ENCODE peak calls at places on chromosomes 1 and 21, in four cellular contexts. T, I, W and S are unnamed samples.

GRCh38 chr21:21807598-21807903 is 809.3 kb downstream of the NCAM2 start:
- DNase-seq in T (no peak), I (no peak), W (no peak), S (no peak)

GRCh38 chr1:43893020-43893419 is 40.6 kb upstream of the ARTN start:
- DNase-seq in T (no peak), I (peak; percentile 15), W (no peak), S (no peak)

GRCh38 chr1:87826639-87827345 is 498.1 kb downstream of the LMO4 start:
- DNase-seq in T (no peak), I (peak; percentile 70), W (no peak), S (no peak)

GRCh38 chr1:11858968-11859871 is 475 bp upstream of the NPPB start:
- DNase-seq in T (peak; percentile 71), I (no peak), W (peak; percentile 80), S (no peak)

GRCh38 chr1:163745204-163745603 is 423.4 kb downstream of the NUF2 start:
- DNase-seq in T (no peak), I (no peak), W (no peak), S (no peak)

GRCh38 chr1:17168480-17168878 is 36.4 kb upstream of the PADI1 start:
- DNase-seq in T (no peak), I (no peak), W (no peak), S (no peak)

GRCh38 chr1:28115267-28115666 is 26.9 kb upstream of the EYA3 start:
- DNase-seq in T (peak; percentile 17), I (no peak), W (no peak), S (no peak)

GRCh38 chr1:40530735-40531380 is 579 bp upstream of the ZNF684 start:
- DNase-seq in T (no peak), I (no peak), W (no peak), S (no peak)

GRCh38 chr1:187413770-187414169 is 585.0 kb downstream of the PLA2G4A start:
- DNase-seq in T (no peak), I (no peak), W (no peak), S (no peak)

GRCh38 chr21:14617040-14617393 is 70.9 kb upstream of the SAMSN1 start:
- DNase-seq in T (no peak), I (no peak), W (no peak), S (peak; percentile 13)

GRCh38 chr1:247962911-247963588 is 2.0 kb upstream of the OR2AK2 start:
- DNase-seq in T (no peak), I (no peak), W (no peak), S (no peak)

GRCh38 chr1:247966520-247967204 is 1.6 kb downstream of the OR2AK2 start:
- DNase-seq in T (no peak), I (no peak), W (no peak), S (no peak)

GRCh38 chr1:247961796-247962195 is 3.2 kb upstream of the OR2AK2 start:
- DNase-seq in T (no peak), I (no peak), W (no peak), S (no peak)

DNA sequence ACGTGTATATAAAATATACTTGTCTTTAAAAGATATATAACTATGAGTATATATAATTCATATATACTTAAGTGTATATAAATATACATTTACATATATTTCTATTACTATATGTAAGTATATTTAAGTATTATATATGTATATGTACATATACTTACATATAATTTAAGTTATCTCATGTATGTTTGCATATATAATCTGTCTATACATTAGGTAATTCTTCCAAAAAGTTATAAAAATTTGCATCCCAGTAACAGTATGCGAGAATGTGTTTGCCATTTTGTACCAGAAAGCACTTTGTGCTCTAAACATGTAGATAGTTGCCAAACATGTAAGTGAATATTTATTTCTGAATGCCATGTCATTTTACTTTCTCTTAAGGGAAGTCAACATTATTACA is at the start of gene OR2AK2:
- DNase-seq in T (no peak), I (no peak), W (no peak), S (no peak)
- H3K9me3 ChIP-seq in T (no peaks in the 10 kb centered on the region), I (no peaks in the 10 kb centered on the region), W (peaks cover 16% of the 10 kb centered on the region), S (peaks cover 4% of the 10 kb centered on the region)

DNA sequence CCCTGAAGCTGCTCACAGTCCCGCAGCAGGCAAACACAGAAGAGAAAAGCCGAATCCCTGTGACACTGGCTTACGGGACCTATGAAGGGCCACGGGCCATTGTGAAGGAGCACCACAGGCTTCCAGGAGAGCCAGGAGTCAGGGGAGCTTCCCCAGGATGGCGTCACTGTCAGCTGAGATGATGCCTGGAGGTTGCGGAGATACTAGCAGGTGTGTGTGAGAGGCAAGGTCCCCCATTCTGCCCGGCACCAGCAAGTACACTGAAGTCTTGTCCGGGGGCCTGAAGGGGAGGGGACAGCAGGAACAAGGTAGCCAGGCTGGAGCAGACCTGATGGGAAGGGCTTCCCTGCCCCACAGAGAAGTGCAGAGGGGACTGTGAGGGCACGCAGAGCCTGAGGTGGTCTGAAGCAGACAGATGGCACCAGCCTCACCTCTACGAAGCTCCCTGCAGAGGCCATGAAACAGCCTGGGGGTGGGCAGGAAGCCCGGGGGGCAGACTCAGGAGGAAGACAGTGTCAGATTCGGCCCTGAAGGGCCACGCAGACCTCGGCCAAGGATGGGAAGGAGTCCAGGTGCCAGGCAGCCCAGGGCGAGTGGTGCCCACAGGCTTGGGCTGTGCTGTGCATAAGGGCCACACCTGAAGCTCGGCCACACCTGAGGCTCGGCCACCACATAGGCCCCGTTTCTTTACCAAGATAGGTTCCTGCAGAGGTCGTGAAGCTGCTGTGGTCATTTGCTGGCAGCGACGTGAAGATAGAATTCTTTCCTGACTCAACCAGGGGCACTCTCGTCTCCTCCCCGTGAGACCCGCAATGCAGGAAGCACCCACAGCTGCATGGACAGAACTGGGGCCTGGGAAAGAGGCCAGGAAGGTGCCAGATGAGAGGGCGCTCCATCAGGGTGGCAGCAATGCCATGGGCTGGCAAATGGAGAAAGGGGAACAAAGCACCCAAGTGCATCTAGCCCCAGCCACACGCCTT is 10.1 kb downstream of the TCP10L start:
- DNase-seq in T (no peak), I (no peak), W (no peak), S (no peak)
- H3K27ac ChIP-seq in T (no peak overlapping the region), I (no peak overlapping the region), W (no peak overlapping the region), S (no peak overlapping the region)

GRCh38 chr1:152347116-152347728 is 12.6 kb downstream of the FLG2 start:
- DNase-seq in T (peak; percentile 20), I (no peak), W (no peak), S (peak; percentile 16)
- H3K9me3 ChIP-seq in T (no peaks in the 10 kb centered on the region), I (no peaks in the 10 kb centered on the region), W (peaks cover 19% of the 10 kb centered on the region), S (peaks cover 6% of the 10 kb centered on the region)

GRCh38 chr1:54577612-54578011 is 29.6 kb downstream of the ACOT11 start:
- DNase-seq in T (no peak), I (peak; percentile 94), W (no peak), S (no peak)
- H3K27ac ChIP-seq in T (no peak overlapping the region), I (peak overlapping the region; percentile 87), W (no peak overlapping the region), S (no peak overlapping the region)

GRCh38 chr1:37622131-37622530 is 12.6 kb downstream of the RSPO1 start:
- DNase-seq in T (no peak), I (no peak), W (no peak), S (peak; percentile 16)
- H3K9me3 ChIP-seq in T (no peaks in the 10 kb centered on the region), I (no peaks in the 10 kb centered on the region), W (peaks cover 2% of the 10 kb centered on the region), S (no peaks in the 10 kb centered on the region)

DNA sequence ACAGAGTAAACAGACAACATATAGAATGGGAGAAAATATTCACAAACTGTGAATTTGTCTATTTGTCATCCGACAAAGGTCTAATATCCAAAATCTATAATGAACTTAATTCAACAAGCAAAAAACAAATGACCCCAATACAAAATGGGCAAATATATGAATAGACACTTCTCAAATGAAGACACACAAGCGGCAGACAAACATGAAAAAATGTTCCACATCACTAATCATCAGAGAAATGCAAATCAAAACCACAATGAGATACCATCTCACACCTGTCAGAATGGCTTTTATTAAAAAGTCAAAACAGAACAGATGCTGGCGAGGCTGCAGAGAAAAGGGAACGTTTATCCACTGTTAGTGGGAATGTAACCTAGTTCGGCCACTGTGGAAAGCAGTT is 72.7 kb downstream of the SMYD3 start:
- DNase-seq in T (no peak), I (no peak), W (no peak), S (no peak)
- H3K27ac ChIP-seq in T (no peak overlapping the region), I (no peak overlapping the region), W (no peak overlapping the region), S (no peak overlapping the region)

DNA sequence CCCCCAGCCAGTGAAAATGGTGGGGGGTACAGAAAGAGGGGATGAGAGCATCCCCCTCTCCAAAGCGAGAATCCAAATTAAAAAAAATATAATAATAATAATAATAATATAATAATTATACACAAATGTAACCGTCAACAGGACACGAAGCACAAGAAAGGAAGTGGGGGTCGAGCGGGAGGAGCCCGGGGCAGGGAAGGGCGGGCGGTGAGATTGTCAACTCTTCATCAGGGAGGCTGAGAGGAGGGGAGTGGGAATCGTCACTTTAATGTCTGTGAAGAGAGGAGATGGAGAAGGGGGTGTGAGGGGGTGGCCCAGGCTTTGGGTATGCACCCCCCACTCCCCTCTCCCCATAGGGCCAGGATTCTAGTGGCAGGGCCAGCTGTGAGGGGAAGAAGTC is 33.2 kb downstream of the MEF2D start:
- DNase-seq in T (no peak), I (no peak), W (no peak), S (no peak)
- H3K9me3 ChIP-seq in T (no peaks in the 10 kb centered on the region), I (no peaks in the 10 kb centered on the region), W (no peaks in the 10 kb centered on the region), S (no peaks in the 10 kb centered on the region)

DNA sequence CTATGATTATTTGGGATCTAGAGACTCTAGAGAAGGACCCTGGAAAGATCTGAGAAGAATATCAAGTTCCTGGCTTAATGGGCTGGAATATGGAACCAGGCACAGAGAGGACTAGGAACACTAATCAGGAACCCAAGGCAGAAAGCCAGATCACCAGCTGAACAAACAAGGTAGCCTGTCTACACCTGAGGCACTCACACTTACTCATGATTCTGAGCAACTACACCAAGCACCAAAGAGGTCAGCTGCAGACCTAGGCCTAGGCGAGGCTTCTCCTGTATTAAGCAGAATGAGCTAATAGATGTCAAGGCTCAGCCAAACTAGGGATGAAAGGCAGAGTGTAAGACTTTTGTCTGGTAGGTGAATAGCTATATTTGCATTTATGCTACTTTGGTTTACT is 368.1 kb downstream of the LTN1 start:
- DNase-seq in T (no peak), I (no peak), W (no peak), S (no peak)
- H3K27ac ChIP-seq in T (no peak overlapping the region), I (no peak overlapping the region), W (no peak overlapping the region), S (no peak overlapping the region)